ENCODE peak calls at places on chromosomes 13 and 19, in nine cellular contexts. F is neural crest cell, N is T-helper 9 cell, S is A549, K is NCI-H1105, E is AG09309, B is stomach, O is endodermal cell, U is GM06990. D is an unnamed sample.
A peak's percentile ranks its signal among the peaks of the same experiment; 100 is the strongest.

GRCh38 chr19:12993562-12993961 is 1.7 kb upstream of the NFIX start:
- DNase-seq in E (no peak), S (no peak), F (no peak), O (no peak), B (no peak), U (no peak), N (no peak), K (no peak), D (no peak)

GRCh38 chr19:3682741-3683404 is 17.4 kb downstream of the PIP5K1C start:
- DNase-seq in U (no peak), B (no peak), N (no peak), E (no peak), O (peak; percentile 60), F (no peak), S (no peak), K (no peak), D (no peak)

GRCh38 chr19:38551450-38551813 is 66.3 kb downstream of the MAP4K1 start:
- DNase-seq in N (no peak), E (no peak), F (no peak), O (no peak), B (no peak), K (no peak), U (peak; percentile 56), S (no peak), D (no peak)

GRCh38 chr19:38180071-38180470 is 44.0 kb downstream of the DPF1 start:
- DNase-seq in S (no peak), N (no peak), B (no peak), K (no peak), U (no peak), F (no peak), O (no peak), E (no peak), D (no peak)

GRCh38 chr13:39881887-39882286 is 226.4 kb downstream of the COG6 start:
- DNase-seq in F (no peak), E (peak; percentile 29), U (no peak), B (no peak), N (no peak), K (no peak), O (no peak), S (no peak), D (no peak)

GRCh38 chr13:66329988-66330429 is 900.1 kb downstream of the PCDH9 start:
- DNase-seq in N (no peak), K (no peak), B (no peak), O (no peak), F (no peak), U (no peak), S (no peak), E (no peak), D (no peak)

GRCh38 chr19:39112338-39112890 is 13.2 kb upstream of the PAK4 start:
- DNase-seq in O (no peak), U (no peak), K (no peak), N (no peak), F (no peak), B (no peak), E (no peak), S (peak; percentile 96), D (no peak)

GRCh38 chr19:3467437-3468198 is 12.7 kb downstream of the SMIM24 start:
- DNase-seq in O (peak; percentile 56), K (no peak), N (no peak), F (no peak), U (no peak), E (no peak), B (no peak), S (no peak), D (no peak)

GRCh38 chr13:49466240-49466914 is 22.3 kb downstream of the SETDB2 start:
- DNase-seq in S (no peak), U (no peak), B (no peak), K (no peak), E (no peak), N (no peak), F (no peak), O (no peak), D (no peak)

GRCh38 chr13:91406619-91407018 is 8.2 kb downstream of the GPC5 start:
- DNase-seq in E (no peak), S (peak; percentile 23), U (peak; percentile 28), B (no peak), K (peak; percentile 8), O (peak; percentile 86), F (peak; percentile 16), N (no peak), D (peak; percentile 12)

GRCh38 chr19:2589441-2589840 is 113.1 kb downstream of the GNG7 start:
- DNase-seq in B (no peak), U (no peak), E (no peak), S (no peak), O (no peak), K (no peak), N (no peak), F (no peak), D (no peak)

GRCh38 chr19:7482584-7483439 is 6.0 kb downstream of the PEX11G start:
- DNase-seq in B (no peak), E (no peak), U (no peak), O (peak; percentile 97), S (no peak), F (no peak), N (no peak), K (no peak), D (no peak)

GRCh38 chr13:113861433-113862030 is 2.3 kb downstream of the GAS6 start:
- DNase-seq in K (no peak), F (no peak), S (no peak), U (no peak), N (no peak), B (no peak), O (peak; percentile 61), E (no peak), D (no peak)

GRCh38 chr13:40228486-40228885 is 438.0 kb downstream of the FOXO1 start:
- DNase-seq in S (no peak), N (no peak), U (no peak), K (no peak), O (no peak), B (no peak), F (no peak), E (no peak), D (no peak)

D was measured in NCI-H1930.